ENCODE peak calls at places on chromosome 10, in five cellular contexts. A is OCI-LY7, L is fibroblast of lung, E is pancreas, Q is cardiac muscle cell. J is an unnamed sample. For H3K4me1, the result is how much of the 10 kb centered on the place peaks cover.

GRCh38 chr10:28307267-28307666 is 4.4 kb upstream of the MPP7 start:
- DNase-seq in A (no peak), L (no peak), E (no peak), Q (no peak), J (no peak)

GRCh38 chr10:86303626-86304025 is 63.0 kb downstream of the GRID1 start:
- DNase-seq in A (no peak), L (no peak), E (no peak), Q (no peak), J (no peak)

GRCh38 chr10:29783211-29783947 is 148.6 kb upstream of the SVIL start:
- DNase-seq in A (no peak), L (no peak), E (no peak), Q (no peak), J (no peak)

GRCh38 chr10:92239600-92240288 is 51.1 kb downstream of the CPEB3 start:
- DNase-seq in A (peak), L (peak), E (peak), Q (peak), J (peak)

GRCh38 chr10:131547129-131547799 is 235.7 kb upstream of the TCERG1L start:
- DNase-seq in A (no peak), L (no peak), E (no peak), Q (no peak), J (no peak)

GRCh38 chr10:132590752-132591121 is 53.1 kb downstream of the INPP5A start:
- DNase-seq in A (no peak), L (peak), E (peak), Q (no peak), J (no peak)

GRCh38 chr10:125911990-125912389 is 15.6 kb downstream of the FANK1 start:
- DNase-seq in A (no peak), L (no peak), E (peak), Q (no peak), J (no peak)

GRCh38 chr10:124629410-124629809 is 114.8 kb downstream of the FAM53B start:
- DNase-seq in A (no peak), L (no peak), E (no peak), Q (no peak), J (no peak)

GRCh38 chr10:63722537-63722936 is 201.3 kb downstream of the REEP3 start:
- DNase-seq in A (no peak), L (peak), E (no peak), Q (peak), J (no peak)

GRCh38 chr10:110872145-110872983 is 636 bp downstream of the PDCD4 start:
- DNase-seq in A (peak), L (peak), E (peak), Q (peak), J (peak)

GRCh38 chr10:34505338-34505737 is 309.8 kb downstream of the PARD3 start:
- DNase-seq in A (no peak), L (peak), E (no peak), Q (peak), J (no peak)

GRCh38 chr10:132189810-132190422 is 3.2 kb downstream of the DPYSL4 start:
- DNase-seq in A (no peak), L (no peak), E (no peak), Q (no peak), J (no peak)

GRCh38 chr10:90652519-90652918 is 205.3 kb downstream of the HTR7 start:
- DNase-seq in A (no peak), L (peak), E (no peak), Q (peak), J (no peak)

GRCh38 chr10:3028444-3028843 is 38.9 kb upstream of the PFKP start:
- DNase-seq in A (no peak), L (no peak), E (no peak), Q (no peak), J (no peak)

GRCh38 chr10:110783509-110784103 is 88.1 kb upstream of the PDCD4 start:
- DNase-seq in A (no peak), L (no peak), E (no peak), Q (peak), J (no peak)

GRCh38 chr10:96978621-96979154 is 146.6 kb downstream of the LCOR start:
- DNase-seq in A (no peak), L (no peak), E (no peak), Q (no peak), J (no peak)

GRCh38 chr10:71291501-71291900 is 27.6 kb upstream of the SLC29A3 start:
- DNase-seq in A (no peak), L (no peak), E (no peak), Q (no peak), J (no peak)

GRCh38 chr10:124734311-124735166 is 9.6 kb downstream of the FAM53B start:
- DNase-seq in A (no peak), L (no peak), E (peak), Q (no peak), J (no peak)

GRCh38 chr10:132441818-132442217 is 44.8 kb downstream of the PWWP2B start:
- DNase-seq in A (no peak), L (no peak), E (no peak), Q (no peak), J (no peak)

GRCh38 chr10:125160856-125161569 is 650 bp upstream of the CTBP2 start:
- DNase-seq in A (no peak), L (peak), E (peak), Q (peak), J (peak)

GRCh38 chr10:102660891-102661613 is 16.8 kb downstream of the TRIM8 start:
- DNase-seq in A (peak), L (peak), E (peak), Q (peak), J (peak)

GRCh38 chr10:80289451-80290287 is at the start of gene MAT1A:
- DNase-seq in A (no peak), L (no peak), E (peak), Q (peak), J (no peak)

GRCh38 chr10:126243976-126244375 is 144.3 kb downstream of the ADAM12 start:
- DNase-seq in A (no peak), L (peak), E (no peak), Q (peak), J (no peak)

GRCh38 chr10:118721005-118721876 is 33.5 kb downstream of the CACUL1 start:
- DNase-seq in A (peak), L (peak), E (no peak), Q (peak), J (no peak)

GRCh38 chr10:126917975-126918908 is 13.0 kb downstream of the DOCK1 start:
- DNase-seq in A (no peak), L (no peak), E (no peak), Q (no peak), J (no peak)

GRCh38 chr10:22539579-22540160 is 174.7 kb downstream of the PIP4K2A start:
- DNase-seq in A (no peak), L (no peak), E (no peak), Q (no peak), J (no peak)

GRCh38 chr10:71553371-71553900 is 156.7 kb downstream of the CDH23 start:
- DNase-seq in A (no peak), L (no peak), E (no peak), Q (no peak), J (no peak)

GRCh38 chr10:50272531-50272930 is 21.2 kb upstream of the ASAH2 start:
- DNase-seq in A (no peak), L (no peak), E (no peak), Q (no peak), J (no peak)

GRCh38 chr10:61655335-61655851 is 7.3 kb upstream of the CABCOCO1 start:
- DNase-seq in A (no peak), L (no peak), E (no peak), Q (peak), J (no peak)

GRCh38 chr10:33290286-33291052 is 44.0 kb downstream of the NRP1 start:
- DNase-seq in A (no peak), L (peak), E (no peak), Q (no peak), J (no peak)

GRCh38 chr10:116848032-116848911 is 1.0 kb upstream of the ENO4 start:
- DNase-seq in A (no peak), L (peak), E (no peak), Q (no peak), J (no peak)

GRCh38 chr10:96664563-96664962 is 55.8 kb downstream of the PIK3AP1 start:
- DNase-seq in A (peak), L (peak), E (no peak), Q (no peak), J (no peak)

GRCh38 chr10:113578766-113579165 is 25.9 kb downstream of the HABP2 start:
- DNase-seq in A (no peak), L (no peak), E (no peak), Q (no peak), J (no peak)

GRCh38 chr10:36779238-36779846 is 346.1 kb upstream of the ANKRD30A start:
- DNase-seq in A (no peak), L (peak), E (no peak), Q (peak), J (no peak)

GRCh38 chr10:33594475-33594874 is 260.0 kb upstream of the NRP1 start:
- DNase-seq in A (no peak), L (no peak), E (no peak), Q (no peak), J (no peak)

GRCh38 chr10:44301781-44302400 is 83.0 kb downstream of the CXCL12 start:
- DNase-seq in A (no peak), L (peak), E (no peak), Q (no peak), J (no peak)

GRCh38 chr10:73810735-73811465 is 498 bp downstream of the NDST2 start:
- DNase-seq in A (peak), L (peak), E (peak), Q (peak), J (peak)

GRCh38 chr10:33067917-33068316 is 109.9 kb upstream of the ITGB1 start:
- DNase-seq in A (no peak), L (no peak), E (no peak), Q (peak), J (no peak)

GRCh38 chr10:132366006-132366405 is 31.0 kb upstream of the PWWP2B start:
- DNase-seq in A (no peak), L (no peak), E (no peak), Q (no peak), J (no peak)

GRCh38 chr10:6053816-6054581 is 8.2 kb downstream of the IL2RA start:
- DNase-seq in A (no peak), L (no peak), E (peak), Q (no peak), J (peak)

GRCh38 chr10:6056411-6057135 is 5.6 kb downstream of the IL2RA start:
- DNase-seq in A (no peak), L (no peak), E (peak), Q (no peak), J (no peak)

GRCh38 chr10:6055929-6056328 is 6.2 kb downstream of the IL2RA start:
- DNase-seq in A (no peak), L (no peak), E (no peak), Q (no peak), J (no peak)

GRCh38 chr10:6053303-6053702 is 8.9 kb downstream of the IL2RA start:
- DNase-seq in A (no peak), L (no peak), E (no peak), Q (no peak), J (no peak)

DNA sequence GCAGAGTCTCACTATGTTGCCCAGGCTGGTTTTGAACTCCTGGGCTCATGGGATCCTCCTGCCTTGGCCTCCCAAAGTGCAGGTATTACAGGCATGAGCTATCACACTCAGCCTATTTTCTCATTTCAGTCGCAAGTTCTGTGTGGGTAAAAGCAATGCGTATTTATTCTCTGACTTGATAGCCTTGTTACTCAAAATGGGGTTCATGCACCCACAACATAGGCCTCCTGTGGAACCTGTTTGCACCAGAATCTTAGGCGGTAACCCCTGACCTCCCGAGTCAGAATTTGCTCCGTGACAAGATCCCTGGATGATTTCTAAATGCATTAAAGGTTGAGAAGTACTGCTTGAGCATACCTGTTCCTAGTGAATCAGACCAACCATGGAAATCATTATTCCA is 7.3 kb downstream of the IL2RA start:
- DNase-seq in A (no peak), L (no peak), E (no peak), Q (no peak), J (no peak)
- H3K4me1 ChIP-seq in A (half or more), L (under half), E (under half), Q (under half), J (half or more)

DNA sequence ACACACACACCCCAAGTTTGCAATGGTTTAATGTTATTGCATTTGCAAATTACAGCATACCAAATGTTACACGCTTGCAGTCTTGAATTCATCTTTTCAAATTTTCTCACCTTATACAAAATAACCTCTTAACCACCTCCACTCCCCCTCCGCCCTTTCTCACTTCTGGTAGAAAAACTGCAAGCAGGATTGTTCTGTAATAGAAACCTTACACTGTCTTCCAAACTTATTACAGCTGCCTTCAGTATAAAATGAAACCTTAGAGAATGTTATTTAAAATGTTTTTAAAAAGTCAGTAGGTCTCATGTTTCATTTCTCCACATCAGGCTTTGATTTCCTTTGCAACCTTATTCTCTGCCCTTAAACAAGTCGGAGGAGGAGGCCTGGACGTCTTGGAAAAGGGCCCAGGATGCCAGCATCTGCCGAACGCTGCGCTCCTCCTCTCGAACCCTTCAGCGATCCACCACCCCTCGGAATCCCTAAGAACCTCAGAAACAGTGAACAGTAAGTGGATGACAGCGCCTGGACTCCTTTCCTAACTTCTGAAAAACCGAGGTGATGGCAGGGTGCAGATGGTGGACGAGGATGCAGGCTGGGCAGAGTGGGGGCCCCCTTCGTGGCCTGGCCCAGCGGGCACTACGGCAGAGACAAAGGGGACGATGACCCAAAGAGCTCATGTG is 74.0 kb downstream of the FGFR2 start:
- DNase-seq in A (no peak), L (no peak), E (no peak), Q (no peak), J (no peak)
- H3K4me1 ChIP-seq in A (under half), L (under half), E (under half), Q (under half), J (under half)

DNA sequence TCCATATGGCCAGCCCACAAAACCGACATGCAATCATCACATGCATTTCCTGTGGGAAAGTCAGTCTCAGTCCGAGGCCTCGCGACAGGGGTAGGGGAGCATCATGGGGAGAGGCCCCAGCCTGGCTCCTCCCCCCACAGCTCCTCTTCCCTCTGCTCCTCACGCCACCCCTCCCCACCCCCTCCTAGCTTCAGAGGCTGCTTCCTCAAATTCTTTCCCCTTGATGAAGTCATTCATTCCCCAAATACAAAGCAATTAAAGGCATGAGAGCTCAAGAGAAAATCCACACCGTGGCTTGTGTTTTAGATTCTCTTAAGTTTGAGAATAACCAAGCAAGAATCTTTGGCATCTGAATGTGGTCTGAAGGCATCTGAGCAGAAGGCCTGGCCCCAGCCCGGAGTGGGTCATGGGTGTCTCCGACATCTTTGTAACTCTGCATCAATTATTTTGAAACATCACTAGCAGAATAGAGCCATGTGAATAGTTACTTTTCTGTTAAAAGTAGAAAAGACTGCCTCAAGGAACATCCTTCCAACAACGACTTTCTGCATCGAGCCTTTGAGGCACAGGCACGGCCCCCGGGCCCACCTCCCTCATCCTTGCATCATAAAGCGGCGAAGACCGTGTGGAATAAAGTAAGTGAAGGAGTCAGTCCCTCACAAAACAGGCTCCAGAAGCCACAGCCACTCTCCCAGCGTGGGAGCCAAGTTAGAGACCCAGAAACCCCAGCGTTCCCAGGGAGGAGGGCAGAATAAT is 90.9 kb downstream of the DIP2C start:
- DNase-seq in A (no peak), L (peak), E (no peak), Q (peak), J (no peak)
- H3K4me1 ChIP-seq in A (under half), L (under half), E (under half), Q (under half), J (half or more)

GRCh38 chr10:77529050-77529576 is 108.5 kb downstream of the KCNMA1 start:
- DNase-seq in A (no peak), L (no peak), E (no peak), Q (no peak), J (no peak)

GRCh38 chr10:77531441-77532001 is 106.1 kb downstream of the KCNMA1 start:
- DNase-seq in A (no peak), L (peak), E (peak), Q (peak), J (no peak)

GRCh38 chr10:77527839-77528238 is 109.8 kb downstream of the KCNMA1 start:
- DNase-seq in A (no peak), L (no peak), E (no peak), Q (no peak), J (no peak)

GRCh38 chr10:77532068-77532467 is 105.5 kb downstream of the KCNMA1 start:
- DNase-seq in A (no peak), L (peak), E (no peak), Q (peak), J (no peak)

GRCh38 chr10:77530011-77530410 is 107.6 kb downstream of the KCNMA1 start:
- DNase-seq in A (no peak), L (no peak), E (no peak), Q (no peak), J (no peak)
- H3K4me1 ChIP-seq in A (under half), L (under half), E (under half), Q (under half), J (under half)

DNA sequence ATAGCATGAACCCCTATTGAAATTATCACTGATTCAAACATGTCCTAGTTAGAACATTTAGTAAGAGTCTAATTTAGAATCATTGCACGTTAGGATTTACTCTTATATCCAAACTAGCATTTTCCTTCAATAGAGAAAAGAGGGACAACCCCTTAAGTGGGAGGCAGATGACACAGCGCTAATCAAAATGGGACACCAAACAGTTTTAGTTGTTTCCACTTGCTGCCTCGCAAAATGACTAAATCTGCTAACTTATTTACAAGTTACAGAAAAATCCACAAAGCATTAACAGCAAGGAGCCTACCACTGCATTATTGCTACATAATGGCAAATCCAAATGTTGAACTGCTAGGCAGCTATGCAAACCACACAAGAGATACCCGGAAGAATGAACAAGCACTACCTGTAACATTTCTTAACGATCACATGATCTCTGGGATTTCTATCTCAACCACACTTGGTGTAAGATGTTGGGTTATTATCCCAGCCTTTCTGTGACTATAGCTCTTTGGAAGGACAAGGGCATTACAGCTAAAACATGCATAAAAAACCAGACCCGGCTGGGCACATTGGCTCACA is 96.7 kb downstream of the SFMBT2 start:
- DNase-seq in A (no peak), L (no peak), E (no peak), Q (no peak), J (no peak)
- H3K4me1 ChIP-seq in A (under half), L (under half), E (under half), Q (under half), J (under half)

J was measured in left ventricle myocardium inferior.